ENCODE peak calls at places on chromosomes 11 and 22, in nine cellular contexts. D is MM.1S; M is retinal pigment epithelial cell; U is Caco-2; R is pancreas; V is gastrocnemius medialis; P is CD8-positive, alpha-beta T cell; G is keratinocyte; K is bronchial epithelial cell. I is an unnamed sample.

GRCh38 chr11:2366271-2366670 is 10.8 kb upstream of the CD81 start:
- DNase-seq in M (no peak), R (peak), P (no peak), V (no peak), K (no peak), U (no peak), G (no peak), D (no peak), I (no peak)

GRCh38 chr11:73359930-73360742 is 16.1 kb upstream of the RELT start:
- DNase-seq in V (no peak), R (no peak), P (peak), D (peak), M (no peak), G (no peak), U (peak), K (no peak), I (no peak)

GRCh38 chr11:72591785-72592490 is 82.3 kb downstream of the PDE2A start:
- DNase-seq in P (peak), U (no peak), R (peak), G (no peak), M (no peak), K (no peak), V (no peak), D (peak), I (peak)

GRCh38 chr22:48138855-48139254 is 1376.4 kb downstream of the TBC1D22A start:
- DNase-seq in G (no peak), P (no peak), U (no peak), D (no peak), K (no peak), R (no peak), M (no peak), V (no peak), I (peak)

GRCh38 chr22:20805972-20806471 is 32.1 kb downstream of the SERPIND1 start:
- DNase-seq in G (no peak), K (no peak), M (no peak), U (no peak), D (no peak), P (no peak), V (no peak), R (no peak), I (no peak)

GRCh38 chr22:21450858-21451331 is 16.3 kb upstream of the TMEM191C start:
- DNase-seq in D (no peak), K (no peak), U (peak), R (no peak), G (no peak), P (no peak), V (no peak), M (no peak), I (no peak)

GRCh38 chr11:115333106-115333505 is 171.1 kb downstream of the CADM1 start:
- DNase-seq in V (no peak), M (no peak), D (no peak), U (no peak), P (no peak), K (peak), G (no peak), R (no peak), I (no peak)

GRCh38 chr11:121419839-121420238 is 32.3 kb upstream of the SORL1 start:
- DNase-seq in G (no peak), D (no peak), M (no peak), P (no peak), K (no peak), V (no peak), U (no peak), R (no peak), I (no peak)

GRCh38 chr11:1546077-1546535 is 26.0 kb downstream of the DUSP8 start:
- DNase-seq in G (no peak), U (peak), V (no peak), K (no peak), R (peak), P (no peak), D (no peak), M (no peak), I (no peak)

GRCh38 chr22:21850660-21851059 is 16.8 kb downstream of the MAPK1 start:
- DNase-seq in D (no peak), G (no peak), P (no peak), K (no peak), U (no peak), R (no peak), V (no peak), M (no peak), I (no peak)

GRCh38 chr11:1158681-1159525 is 1.1 kb downstream of the MUC5AC start:
- DNase-seq in P (peak), D (no peak), U (no peak), G (no peak), R (peak), M (no peak), K (no peak), V (no peak), I (no peak)

GRCh38 chr22:44220727-44221680 is 40.3 kb downstream of the PARVG start:
- DNase-seq in P (no peak), G (no peak), M (no peak), K (no peak), U (no peak), R (no peak), V (no peak), D (no peak), I (no peak)

GRCh38 chr11:85170184-85170583 is 457.0 kb downstream of the DLG2 start:
- DNase-seq in V (no peak), M (peak), D (no peak), U (peak), K (peak), G (peak), P (no peak), R (no peak), I (no peak)

GRCh38 chr11:76314741-76315090 is 66.2 kb downstream of the THAP12 start:
- DNase-seq in M (no peak), K (peak), G (no peak), D (no peak), P (no peak), V (no peak), R (no peak), U (no peak), I (no peak)

DNA sequence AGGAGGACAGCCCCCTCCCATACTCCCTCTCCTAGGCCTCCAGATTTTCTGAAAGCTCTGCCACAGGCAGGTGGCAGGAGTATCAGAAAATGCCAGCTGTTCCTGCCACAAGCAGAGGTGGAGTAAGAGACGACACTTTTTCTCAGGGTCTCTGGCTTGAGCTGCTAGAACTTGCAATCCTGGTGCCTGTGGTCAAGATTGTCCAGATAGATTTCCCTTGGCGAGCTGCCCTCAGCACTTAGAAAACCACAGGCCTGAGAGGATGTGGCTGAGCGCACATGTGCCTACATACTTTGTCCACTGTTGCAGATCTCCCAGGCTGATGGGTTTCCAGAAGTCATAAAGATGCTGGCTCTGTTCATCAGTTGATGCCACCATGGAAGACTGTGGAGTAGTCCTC is 65.7 kb upstream of the NAV2 start:
- DNase-seq in V (no peak), R (no peak), G (no peak), M (no peak), P (no peak), U (no peak), K (no peak), D (no peak), I (no peak)
- TF ChIP-seq CTCF in V (no peak), R (no peak), G (no peak), M (no peak), P (no peak), U (no peak), K (no peak), D (no peak), I (no peak)

DNA sequence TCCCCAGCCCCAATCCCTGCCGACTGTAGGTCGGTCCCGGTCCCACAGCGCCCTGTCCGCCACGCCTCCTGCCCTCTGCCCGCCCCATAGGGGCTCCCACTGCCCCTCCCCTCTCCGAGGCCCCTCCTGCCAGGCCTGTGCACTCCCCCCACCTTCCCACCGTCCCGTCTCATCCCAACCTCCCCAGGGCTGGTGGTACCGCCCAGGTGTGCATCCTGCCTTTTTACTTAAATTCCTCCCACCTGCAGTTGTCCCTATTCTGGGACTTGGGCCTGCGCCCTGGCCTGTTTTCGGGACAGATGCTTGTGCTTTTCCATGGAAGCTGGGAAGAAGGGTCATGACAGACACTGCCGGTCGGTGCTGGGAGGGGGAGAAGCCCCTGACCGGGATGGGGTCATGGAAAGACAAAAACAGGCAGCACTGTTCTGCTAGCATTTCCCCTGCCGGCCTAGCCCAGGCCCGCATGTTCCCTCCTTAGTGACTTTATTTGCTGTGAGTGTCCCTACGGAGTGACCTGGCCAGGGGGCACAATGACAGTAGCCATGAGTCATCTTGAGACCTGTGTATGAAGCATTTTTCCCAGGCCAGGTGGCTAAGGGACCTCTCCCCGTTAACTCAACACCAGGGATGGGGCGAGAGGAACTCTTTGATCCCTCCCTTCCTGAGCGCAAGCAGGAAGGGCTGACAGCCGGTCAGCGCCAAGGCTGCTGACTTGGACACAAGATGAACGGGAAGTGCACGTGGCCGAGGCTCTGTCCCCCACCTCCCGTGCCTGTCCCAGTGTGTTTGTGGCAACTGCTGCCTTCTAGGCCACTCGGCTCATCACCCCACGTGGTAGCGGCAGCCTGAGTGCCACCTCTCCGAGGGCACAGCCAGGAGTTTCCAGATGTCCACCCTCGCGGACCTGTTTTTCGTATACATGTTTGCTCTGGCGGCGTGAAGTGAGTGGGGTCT is 7.1 kb downstream of the TBX1 start:
- DNase-seq in M (no peak), D (no peak), P (no peak), R (peak), V (peak), K (no peak), U (peak), G (no peak), I (no peak)
- H3K4me3 ChIP-seq in M (no peak), D (no peak), P (no peak), R (no peak), V (peak), K (no peak), U (no peak), G (peak), I (no peak)

DNA sequence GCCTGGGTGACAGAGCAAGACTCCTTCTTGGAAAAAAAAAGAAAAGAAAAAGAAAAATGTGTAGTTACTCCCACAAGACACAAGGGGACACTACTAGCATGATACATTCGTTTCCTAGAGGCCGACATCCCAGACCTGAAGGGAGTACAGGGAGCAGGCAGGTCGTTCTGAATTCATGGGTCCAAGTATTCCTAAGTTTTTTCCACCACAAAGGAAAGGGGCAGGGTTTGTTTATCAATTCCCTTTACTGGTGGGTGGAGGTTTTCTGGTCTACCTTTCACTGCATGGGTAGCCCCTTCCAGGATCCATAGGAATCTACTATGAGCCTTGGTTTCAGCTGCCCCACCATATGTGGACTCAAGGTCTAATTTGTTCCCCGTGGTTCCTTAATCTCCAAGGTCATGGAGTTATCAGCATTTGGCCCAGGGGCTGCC is 11.8 kb downstream of the TIGD3 start:
- DNase-seq in K (peak), U (peak), P (no peak), R (no peak), M (peak), D (peak), G (no peak), V (no peak), I (peak)
- TF ChIP-seq CTCF in K (peak), U (peak), P (peak), R (peak), M (peak), D (peak), G (peak), V (peak), I (peak)

GRCh38 chr11:35232961-35233360 is 94.0 kb downstream of the CD44 start:
- DNase-seq in V (no peak), R (no peak), D (no peak), U (no peak), K (peak), P (no peak), G (no peak), M (no peak), I (no peak)
- H3K4me3 ChIP-seq in V (no peak), R (no peak), D (no peak), U (no peak), K (no peak), P (no peak), G (no peak), M (no peak), I (no peak)

DNA sequence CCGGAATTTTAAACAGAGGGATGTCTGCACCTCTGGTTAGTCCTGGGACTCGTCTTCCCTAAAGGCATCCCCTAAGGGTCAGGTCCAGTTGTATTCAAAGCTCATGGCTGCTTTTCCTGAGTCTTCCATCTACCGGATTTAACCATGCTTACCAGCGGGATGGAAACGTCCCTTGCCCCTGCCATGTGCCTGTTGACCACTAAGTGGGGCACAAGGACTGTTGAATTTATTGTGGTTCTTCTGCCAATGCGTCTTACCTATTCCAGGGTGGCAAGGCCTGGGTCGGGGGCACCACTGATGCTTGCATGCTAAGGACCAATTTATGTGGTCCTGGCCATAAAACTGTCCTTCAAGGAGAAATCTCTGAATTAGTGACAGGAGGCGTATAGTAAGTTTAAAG is 25.6 kb downstream of the ANKRD42 start:
- DNase-seq in U (peak), K (no peak), P (no peak), G (no peak), R (no peak), V (no peak), M (no peak), D (no peak), I (peak)
- TF ChIP-seq CTCF in U (peak), K (no peak), P (no peak), G (no peak), R (no peak), V (no peak), M (peak), D (peak), I (peak)

DNA sequence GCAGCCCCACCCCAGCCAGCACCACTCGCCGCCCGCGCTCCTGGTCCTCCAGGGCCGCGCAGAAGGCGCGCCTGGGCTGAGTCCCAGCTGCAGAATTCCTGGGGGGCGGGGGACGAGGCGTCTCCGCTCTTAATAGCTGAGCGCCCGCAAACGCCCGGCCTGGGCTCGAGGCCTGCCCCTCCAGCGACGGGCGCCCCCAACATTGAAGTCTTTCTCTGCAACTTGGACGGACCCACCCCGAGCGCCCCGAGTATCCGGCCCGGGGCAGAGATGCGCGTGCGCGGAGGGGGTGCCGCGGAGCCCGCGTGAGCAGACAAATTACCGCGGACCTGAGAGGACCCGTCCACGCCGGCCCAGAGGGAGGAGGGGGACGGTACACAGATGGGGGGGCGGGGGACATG is 6.7 kb upstream of the SYT7 start:
- DNase-seq in V (no peak), U (peak), R (peak), G (no peak), D (no peak), M (no peak), P (peak), K (no peak), I (no peak)
- H3K4me3 ChIP-seq in V (peak), U (peak), R (peak), G (peak), D (peak), M (peak), P (peak), K (peak), I (no peak)

I was measured in GM12865.